ENCODE peak calls at places on chromosomes 13 and 19, in nine cellular contexts. R, O, F, X, I, T, J, G and Y are unnamed samples.

GRCh38 chr13:39603424-39603947 is 493 bp upstream of the LHFPL6 start:
- DNase-seq in R (peak), O (peak), F (peak), X (no peak), I (peak), T (no peak), J (no peak), G (peak), Y (peak)

GRCh38 chr19:15680478-15680877 is 7.6 kb downstream of the CYP4F12 start:
- DNase-seq in R (no peak), O (no peak), F (no peak), X (no peak), I (no peak), T (no peak), J (no peak), G (no peak), Y (no peak)

GRCh38 chr13:83881917-83882625 is at the start of gene SLITRK1:
- DNase-seq in R (no peak), O (peak), F (peak), X (peak), I (peak), T (no peak), J (no peak), G (peak), Y (peak)

GRCh38 chr13:89465366-89465765 is 1794.2 kb downstream of the SLITRK5 start:
- DNase-seq in R (no peak), O (peak), F (no peak), X (no peak), I (no peak), T (no peak), J (no peak), G (peak), Y (no peak)

GRCh38 chr13:111903143-111903542 is 163.8 kb upstream of the SOX1 start:
- DNase-seq in R (no peak), O (no peak), F (no peak), X (no peak), I (no peak), T (no peak), J (no peak), G (no peak), Y (no peak)

GRCh38 chr19:10132848-10133350 is 13.2 kb upstream of the EIF3G start:
- DNase-seq in R (no peak), O (no peak), F (no peak), X (no peak), I (no peak), T (no peak), J (no peak), G (no peak), Y (no peak)

GRCh38 chr13:43153436-43154082 is 130.2 kb downstream of the DNAJC15 start:
- DNase-seq in R (no peak), O (peak), F (peak), X (peak), I (no peak), T (no peak), J (no peak), G (peak), Y (no peak)

GRCh38 chr13:110233682-110234280 is 73.2 kb downstream of the COL4A1 start:
- DNase-seq in R (no peak), O (peak), F (no peak), X (no peak), I (no peak), T (no peak), J (no peak), G (no peak), Y (no peak)

GRCh38 chr13:81987677-81988357 is 1646.9 kb upstream of the SPRY2 start:
- DNase-seq in R (no peak), O (no peak), F (no peak), X (no peak), I (no peak), T (no peak), J (no peak), G (no peak), Y (no peak)

GRCh38 chr19:32876919-32877285 is 7.3 kb upstream of the SLC7A9 start:
- DNase-seq in R (no peak), O (peak), F (peak), X (peak), I (no peak), T (no peak), J (no peak), G (peak), Y (no peak)

GRCh38 chr13:111033172-111034133 is 81.7 kb upstream of the ARHGEF7 start:
- DNase-seq in R (no peak), O (no peak), F (no peak), X (no peak), I (no peak), T (no peak), J (no peak), G (no peak), Y (no peak)

GRCh38 chr13:103525530-103525929 is 459.3 kb upstream of the SLC10A2 start:
- DNase-seq in R (no peak), O (no peak), F (no peak), X (no peak), I (no peak), T (no peak), J (no peak), G (no peak), Y (no peak)

GRCh38 chr19:55216461-55217198 is 7.3 kb upstream of the PTPRH start:
- DNase-seq in R (peak), O (peak), F (peak), X (peak), I (peak), T (peak), J (no peak), G (peak), Y (peak)

GRCh38 chr13:107025991-107026390 is 458.1 kb upstream of the ARGLU1 start:
- DNase-seq in R (peak), O (peak), F (peak), X (no peak), I (no peak), T (no peak), J (no peak), G (peak), Y (no peak)

GRCh38 chr19:1567116-1567847 is 843 bp downstream of the MEX3D start:
- DNase-seq in R (no peak), O (peak), F (no peak), X (no peak), I (no peak), T (no peak), J (no peak), G (no peak), Y (peak)

GRCh38 chr19:33177417-33177976 is 16.6 kb upstream of the LRP3 start:
- DNase-seq in R (no peak), O (no peak), F (no peak), X (no peak), I (peak), T (no peak), J (peak), G (no peak), Y (no peak)

GRCh38 chr19:10603084-10603872 is 16.2 kb upstream of the AP1M2 start:
- DNase-seq in R (no peak), O (no peak), F (no peak), X (no peak), I (peak), T (no peak), J (peak), G (no peak), Y (peak)

GRCh38 chr19:42121036-42121621 is 11.1 kb downstream of the POU2F2 start:
- DNase-seq in R (no peak), O (no peak), F (no peak), X (no peak), I (no peak), T (no peak), J (no peak), G (no peak), Y (no peak)

GRCh38 chr19:41999071-41999877 is 5.2 kb upstream of the ATP1A3 start:
- DNase-seq in R (no peak), O (no peak), F (no peak), X (no peak), I (peak), T (no peak), J (no peak), G (no peak), Y (peak)

GRCh38 chr19:45716314-45717130 is 14.2 kb downstream of the FBXO46 start:
- DNase-seq in R (no peak), O (peak), F (no peak), X (no peak), I (no peak), T (no peak), J (no peak), G (no peak), Y (no peak)

GRCh38 chr19:28883241-28883693 is 329.7 kb downstream of the UQCRFS1 start:
- DNase-seq in R (no peak), O (peak), F (peak), X (no peak), I (no peak), T (no peak), J (no peak), G (peak), Y (no peak)

GRCh38 chr19:18058208-18059009 is 28.3 kb downstream of the IL12RB1 start:
- DNase-seq in R (peak), O (peak), F (peak), X (no peak), I (peak), T (no peak), J (peak), G (peak), Y (peak)

GRCh38 chr13:95676100-95676774 is 702 bp upstream of the DNAJC3 start:
- DNase-seq in R (no peak), O (peak), F (peak), X (no peak), I (no peak), T (no peak), J (no peak), G (peak), Y (no peak)

GRCh38 chr13:94711561-94712286 is 621 bp downstream of the SOX21 start:
- DNase-seq in R (no peak), O (peak), F (no peak), X (no peak), I (peak), T (no peak), J (no peak), G (peak), Y (no peak)

GRCh38 chr19:17406039-17406886 is 833 bp upstream of the BST2 start:
- DNase-seq in R (no peak), O (no peak), F (no peak), X (no peak), I (no peak), T (no peak), J (no peak), G (peak), Y (no peak)

GRCh38 chr13:45327253-45327954 is 13.6 kb downstream of the TPT1 start:
- DNase-seq in R (no peak), O (no peak), F (no peak), X (no peak), I (no peak), T (no peak), J (no peak), G (no peak), Y (no peak)
- TF ChIP-seq CTCF in R (no peak), O (no peak), F (no peak), X (no peak), I (no peak), T (no peak), J (no peak), G (no peak), Y (no peak)

GRCh38 chr19:50890422-50891252 is 17.4 kb downstream of the KLK2 start:
- DNase-seq in R (no peak), O (no peak), F (peak), X (no peak), I (no peak), T (no peak), J (no peak), G (peak), Y (no peak)

GRCh38 chr19:50891253-50891625 is 18.0 kb downstream of the KLK2 start:
- DNase-seq in R (no peak), O (no peak), F (no peak), X (no peak), I (no peak), T (no peak), J (no peak), G (no peak), Y (no peak)

GRCh38 chr19:50894478-50895356 is 16.5 kb downstream of the KLK4 start:
- DNase-seq in R (no peak), O (no peak), F (no peak), X (no peak), I (no peak), T (no peak), J (no peak), G (no peak), Y (no peak)

GRCh38 chr19:50896591-50897190 is 14.5 kb downstream of the KLK4 start:
- DNase-seq in R (no peak), O (peak), F (peak), X (no peak), I (no peak), T (peak), J (no peak), G (peak), Y (no peak)

GRCh38 chr19:50893047-50893737 is 18.0 kb downstream of the KLK4 start:
- DNase-seq in R (no peak), O (no peak), F (no peak), X (no peak), I (peak), T (no peak), J (no peak), G (no peak), Y (no peak)
- TF ChIP-seq CTCF in R (no peak), O (no peak), F (no peak), X (peak), I (peak), T (peak), J (no peak), G (no peak), Y (no peak)

DNA sequence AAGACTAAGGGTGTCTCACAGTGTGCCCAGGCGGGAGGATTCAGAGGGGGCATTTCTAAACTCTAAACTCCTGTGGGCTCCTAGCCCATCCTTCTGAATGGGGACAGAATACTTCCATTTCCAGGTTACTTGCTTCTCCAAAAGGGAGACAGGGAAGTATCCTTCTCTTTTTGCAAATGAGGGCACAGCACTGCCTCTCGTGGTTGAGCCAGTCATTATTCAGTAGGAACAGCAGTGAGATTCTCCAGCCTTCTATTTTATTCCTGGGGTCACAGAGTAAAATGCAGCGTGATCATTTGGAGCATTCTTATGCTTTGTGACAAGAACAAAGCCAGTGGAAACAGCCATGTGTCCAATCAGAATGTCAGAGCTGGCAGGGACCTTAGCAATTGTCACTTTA is 15.7 kb upstream of the TSHZ3 start:
- DNase-seq in R (no peak), O (no peak), F (no peak), X (no peak), I (no peak), T (no peak), J (no peak), G (no peak), Y (no peak)
- TF ChIP-seq CTCF in R (no peak), O (no peak), F (peak), X (no peak), I (no peak), T (no peak), J (no peak), G (no peak), Y (no peak)

DNA sequence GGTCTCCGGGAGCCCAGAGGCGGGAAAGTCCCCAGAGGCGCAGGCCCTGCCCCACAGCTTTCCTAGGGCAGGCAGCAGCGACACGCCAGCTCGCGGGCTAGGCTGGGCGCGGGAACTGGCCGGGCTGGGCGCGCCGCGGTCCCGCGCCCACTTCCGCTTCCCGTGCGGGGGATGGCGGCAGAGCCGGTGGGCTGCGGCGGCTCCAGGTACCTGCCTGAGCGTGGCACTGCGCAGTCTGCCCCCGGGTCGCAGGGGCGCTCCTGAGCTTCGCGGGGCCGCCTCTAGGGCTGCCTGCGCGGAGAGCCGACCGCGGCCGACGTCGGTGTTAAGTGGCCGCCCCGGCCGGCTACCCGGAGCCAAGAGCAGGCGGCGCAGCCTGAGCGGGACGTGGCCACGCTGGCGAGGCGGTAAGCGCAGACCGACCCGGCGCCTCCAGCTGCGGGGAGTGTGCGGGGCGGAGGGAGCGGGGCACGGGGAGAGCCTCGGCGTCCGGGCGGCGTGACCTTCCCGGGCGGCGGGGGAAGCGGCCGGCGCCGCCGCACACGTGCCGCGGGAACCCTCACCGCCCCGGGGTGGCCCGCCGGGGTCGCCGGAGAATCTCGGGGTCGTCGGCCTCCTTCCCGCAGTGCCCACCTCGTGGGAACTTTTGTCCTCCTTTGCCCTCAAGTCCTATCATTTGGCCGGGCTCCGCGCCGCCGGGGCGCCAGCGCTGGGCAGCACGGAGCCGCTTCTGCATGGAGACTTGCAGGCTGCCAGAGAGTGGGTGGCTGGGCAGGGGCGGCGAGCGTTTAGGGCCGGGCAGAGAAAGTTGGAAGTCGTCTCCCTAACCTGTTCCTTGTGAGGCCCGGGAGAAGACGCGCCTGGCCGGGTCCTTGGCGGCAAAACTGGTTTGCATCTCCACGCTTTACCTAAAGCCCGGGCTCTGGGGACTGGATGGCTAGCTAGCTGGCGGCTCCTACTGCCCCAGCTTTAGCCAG is 31.4 kb upstream of the MPHOSPH8 start:
- DNase-seq in R (no peak), O (peak), F (peak), X (no peak), I (peak), T (no peak), J (no peak), G (peak), Y (peak)
- TF ChIP-seq CTCF in R (no peak), O (no peak), F (peak), X (peak), I (no peak), T (no peak), J (no peak), G (no peak), Y (no peak)

GRCh38 chr13:40814803-40815202 is 25.4 kb downstream of the SLC25A15 start:
- DNase-seq in R (no peak), O (no peak), F (peak), X (no peak), I (no peak), T (no peak), J (no peak), G (peak), Y (no peak)

GRCh38 chr13:40813662-40814454 is 24.4 kb downstream of the SLC25A15 start:
- DNase-seq in R (no peak), O (peak), F (peak), X (no peak), I (no peak), T (no peak), J (no peak), G (peak), Y (no peak)

GRCh38 chr13:40809471-40809870 is 20.1 kb downstream of the SLC25A15 start:
- DNase-seq in R (no peak), O (no peak), F (no peak), X (no peak), I (no peak), T (no peak), J (no peak), G (no peak), Y (no peak)

GRCh38 chr13:40812102-40812501 is 22.7 kb downstream of the SLC25A15 start:
- DNase-seq in R (no peak), O (no peak), F (no peak), X (no peak), I (no peak), T (no peak), J (no peak), G (no peak), Y (no peak)

GRCh38 chr13:40812724-40813445 is 23.5 kb downstream of the SLC25A15 start:
- DNase-seq in R (no peak), O (no peak), F (peak), X (no peak), I (no peak), T (no peak), J (no peak), G (peak), Y (no peak)
- TF ChIP-seq CTCF in R (no peak), O (no peak), F (no peak), X (no peak), I (no peak), T (no peak), J (no peak), G (no peak), Y (no peak)

GRCh38 chr13:24922390-24923304 is 158.7 kb downstream of the RNF17 start:
- DNase-seq in R (peak), O (peak), F (peak), X (peak), I (peak), T (peak), J (peak), G (peak), Y (peak)
- TF ChIP-seq CTCF in R (no peak), O (no peak), F (peak), X (peak), I (no peak), T (no peak), J (no peak), G (no peak), Y (no peak)